ENCODE peak calls at places on chromosomes 6 and 20, in seven cellular contexts. One of them, this sample, is unnamed.

GRCh38 chr6:35678021-35678654 is 10.6 kb downstream of the FKBP5 start:
- DNase-seq in H7: no peak
- DNase-seq in stimulated activated CD4-positive, alpha-beta T cell treated with anti-CD3 and anti-CD28 coated beads, Interleukin-15, amount 100 ng/mL, for 24 hours: no peak
- DNase-seq in A549: no peak
- DNase-seq in cardiac muscle cell: no peak
- DNase-seq in lung microvascular endothelial cell: no peak
- DNase-seq in left ventricle myocardium superior: no peak
- DNase-seq in this sample: peak; percentile 79

GRCh38 chr6:74946961-74947360 is 258.9 kb downstream of the COL12A1 start:
- DNase-seq in left ventricle myocardium superior: no peak
- DNase-seq in cardiac muscle cell: no peak
- DNase-seq in stimulated activated CD4-positive, alpha-beta T cell treated with anti-CD3 and anti-CD28 coated beads, Interleukin-15, amount 100 ng/mL, for 24 hours: no peak
- DNase-seq in lung microvascular endothelial cell: no peak
- DNase-seq in H7: no peak
- DNase-seq in A549: no peak
- DNase-seq in this sample: peak; percentile 67

GRCh38 chr20:13581451-13581850 is 57.3 kb downstream of the TASP1 start:
- DNase-seq in H7: no peak
- DNase-seq in left ventricle myocardium superior: no peak
- DNase-seq in cardiac muscle cell: no peak
- DNase-seq in A549: no peak
- DNase-seq in lung microvascular endothelial cell: peak; percentile 4
- DNase-seq in stimulated activated CD4-positive, alpha-beta T cell treated with anti-CD3 and anti-CD28 coated beads, Interleukin-15, amount 100 ng/mL, for 24 hours: no peak
- DNase-seq in this sample: no peak

GRCh38 chr20:57693002-57693582 is 16.7 kb downstream of the PMEPA1 start:
- DNase-seq in A549: no peak
- DNase-seq in lung microvascular endothelial cell: no peak
- DNase-seq in stimulated activated CD4-positive, alpha-beta T cell treated with anti-CD3 and anti-CD28 coated beads, Interleukin-15, amount 100 ng/mL, for 24 hours: no peak
- DNase-seq in left ventricle myocardium superior: no peak
- DNase-seq in cardiac muscle cell: no peak
- DNase-seq in H7: peak; percentile 85
- DNase-seq in this sample: no peak

GRCh38 chr6:107616776-107617175 is 126.9 kb downstream of the SOBP start:
- DNase-seq in cardiac muscle cell: no peak
- DNase-seq in left ventricle myocardium superior: no peak
- DNase-seq in A549: no peak
- DNase-seq in stimulated activated CD4-positive, alpha-beta T cell treated with anti-CD3 and anti-CD28 coated beads, Interleukin-15, amount 100 ng/mL, for 24 hours: no peak
- DNase-seq in H7: no peak
- DNase-seq in lung microvascular endothelial cell: no peak
- DNase-seq in this sample: no peak

GRCh38 chr6:12208190-12208589 is 82.0 kb upstream of the EDN1 start:
- DNase-seq in A549: no peak
- DNase-seq in lung microvascular endothelial cell: peak; percentile 36
- DNase-seq in cardiac muscle cell: no peak
- DNase-seq in H7: no peak
- DNase-seq in stimulated activated CD4-positive, alpha-beta T cell treated with anti-CD3 and anti-CD28 coated beads, Interleukin-15, amount 100 ng/mL, for 24 hours: peak; percentile 37
- DNase-seq in left ventricle myocardium superior: no peak
- DNase-seq in this sample: peak; percentile 5

GRCh38 chr6:136604328-136604825 is 54.2 kb upstream of the MAP7 start:
- DNase-seq in H7: no peak
- DNase-seq in A549: no peak
- DNase-seq in lung microvascular endothelial cell: peak; percentile 42
- DNase-seq in cardiac muscle cell: no peak
- DNase-seq in left ventricle myocardium superior: no peak
- DNase-seq in stimulated activated CD4-positive, alpha-beta T cell treated with anti-CD3 and anti-CD28 coated beads, Interleukin-15, amount 100 ng/mL, for 24 hours: no peak
- DNase-seq in this sample: peak; percentile 74

GRCh38 chr20:13211956-13212618 is 9.0 kb upstream of the ISM1 start:
- DNase-seq in cardiac muscle cell: no peak
- DNase-seq in lung microvascular endothelial cell: no peak
- DNase-seq in left ventricle myocardium superior: no peak
- DNase-seq in stimulated activated CD4-positive, alpha-beta T cell treated with anti-CD3 and anti-CD28 coated beads, Interleukin-15, amount 100 ng/mL, for 24 hours: no peak
- DNase-seq in H7: no peak
- DNase-seq in A549: no peak
- DNase-seq in this sample: no peak

GRCh38 chr6:166559211-166559610 is 27.3 kb downstream of the RAMACL start:
- DNase-seq in cardiac muscle cell: no peak
- DNase-seq in left ventricle myocardium superior: no peak
- DNase-seq in A549: no peak
- DNase-seq in stimulated activated CD4-positive, alpha-beta T cell treated with anti-CD3 and anti-CD28 coated beads, Interleukin-15, amount 100 ng/mL, for 24 hours: no peak
- DNase-seq in lung microvascular endothelial cell: no peak
- DNase-seq in H7: no peak
- DNase-seq in this sample: no peak

GRCh38 chr20:8187740-8188139 is 55.7 kb downstream of the PLCB1 start:
- DNase-seq in left ventricle myocardium superior: no peak
- DNase-seq in A549: no peak
- DNase-seq in cardiac muscle cell: no peak
- DNase-seq in stimulated activated CD4-positive, alpha-beta T cell treated with anti-CD3 and anti-CD28 coated beads, Interleukin-15, amount 100 ng/mL, for 24 hours: no peak
- DNase-seq in H7: no peak
- DNase-seq in lung microvascular endothelial cell: no peak
- DNase-seq in this sample: no peak

GRCh38 chr6:135192256-135193174 is 11.4 kb downstream of the MYB start:
- DNase-seq in lung microvascular endothelial cell: no peak
- DNase-seq in cardiac muscle cell: no peak
- DNase-seq in left ventricle myocardium superior: no peak
- DNase-seq in A549: no peak
- DNase-seq in H7: no peak
- DNase-seq in stimulated activated CD4-positive, alpha-beta T cell treated with anti-CD3 and anti-CD28 coated beads, Interleukin-15, amount 100 ng/mL, for 24 hours: no peak
- DNase-seq in this sample: no peak

GRCh38 chr6:168053957-168054471 is 25.0 kb downstream of the FRMD1 start:
- DNase-seq in lung microvascular endothelial cell: no peak
- DNase-seq in cardiac muscle cell: no peak
- DNase-seq in H7: peak; percentile 45
- DNase-seq in left ventricle myocardium superior: peak; percentile 30
- DNase-seq in A549: no peak
- DNase-seq in stimulated activated CD4-positive, alpha-beta T cell treated with anti-CD3 and anti-CD28 coated beads, Interleukin-15, amount 100 ng/mL, for 24 hours: no peak
- DNase-seq in this sample: no peak

GRCh38 chr6:540490-540889 is 116.4 kb downstream of the HUS1B start:
- DNase-seq in A549: no peak
- DNase-seq in lung microvascular endothelial cell: no peak
- DNase-seq in left ventricle myocardium superior: no peak
- DNase-seq in H7: no peak
- DNase-seq in cardiac muscle cell: no peak
- DNase-seq in stimulated activated CD4-positive, alpha-beta T cell treated with anti-CD3 and anti-CD28 coated beads, Interleukin-15, amount 100 ng/mL, for 24 hours: no peak
- DNase-seq in this sample: no peak

GRCh38 chr20:52402950-52403349 is 211.4 kb upstream of the ZFP64 start:
- DNase-seq in left ventricle myocardium superior: no peak
- DNase-seq in cardiac muscle cell: no peak
- DNase-seq in stimulated activated CD4-positive, alpha-beta T cell treated with anti-CD3 and anti-CD28 coated beads, Interleukin-15, amount 100 ng/mL, for 24 hours: no peak
- DNase-seq in A549: no peak
- DNase-seq in lung microvascular endothelial cell: no peak
- DNase-seq in H7: no peak
- DNase-seq in this sample: no peak

GRCh38 chr20:22464312-22465003 is 119.9 kb downstream of the FOXA2 start:
- DNase-seq in stimulated activated CD4-positive, alpha-beta T cell treated with anti-CD3 and anti-CD28 coated beads, Interleukin-15, amount 100 ng/mL, for 24 hours: no peak
- DNase-seq in H7: no peak
- DNase-seq in lung microvascular endothelial cell: no peak
- DNase-seq in A549: no peak
- DNase-seq in cardiac muscle cell: no peak
- DNase-seq in left ventricle myocardium superior: no peak
- DNase-seq in this sample: no peak

GRCh38 chr6:101761124-101761601 is 367.7 kb downstream of the GRIK2 start:
- DNase-seq in cardiac muscle cell: peak; percentile 34
- DNase-seq in A549: no peak
- DNase-seq in left ventricle myocardium superior: no peak
- DNase-seq in H7: no peak
- DNase-seq in lung microvascular endothelial cell: no peak
- DNase-seq in stimulated activated CD4-positive, alpha-beta T cell treated with anti-CD3 and anti-CD28 coated beads, Interleukin-15, amount 100 ng/mL, for 24 hours: no peak
- DNase-seq in this sample: no peak